ENCODE peak calls at places on chromosomes 5 and 9, in eight cellular contexts. C is body of pancreas, H is left lung, I is lower lobe of right lung, W is A673, G is A549, K is heart right ventricle, M is cardiac muscle cell. U is an unnamed sample.

GRCh38 chr5:62068554-62068953 is 237.5 kb upstream of the KIF2A start:
- DNase-seq in C (no peak), H (no peak), I (no peak), W (no peak), G (no peak), K (no peak), M (no peak), U (no peak)

GRCh38 chr5:66511491-66511890 is 84.7 kb upstream of the MAST4 start:
- DNase-seq in C (no peak), H (no peak), I (no peak), W (no peak), G (peak; percentile 2), K (no peak), M (no peak), U (no peak)

GRCh38 chr9:117153021-117153420 is 261.8 kb downstream of the ASTN2 start:
- DNase-seq in C (no peak), H (no peak), I (no peak), W (no peak), G (no peak), K (no peak), M (no peak), U (no peak)

GRCh38 chr5:149376104-149376503 is 3.0 kb downstream of the IL17B start:
- DNase-seq in C (no peak), H (no peak), I (no peak), W (no peak), G (no peak), K (no peak), M (no peak), U (no peak)

GRCh38 chr9:22214497-22215031 is 205.5 kb upstream of the CDKN2B start:
- DNase-seq in C (no peak), H (no peak), I (no peak), W (no peak), G (no peak), K (no peak), M (no peak), U (no peak)

GRCh38 chr5:9350301-9350797 is 195.5 kb downstream of the SEMA5A start:
- DNase-seq in C (no peak), H (no peak), I (no peak), W (no peak), G (no peak), K (no peak), M (no peak), U (no peak)

GRCh38 chr9:116144555-116144954 is 9.0 kb upstream of the PAPPA start:
- DNase-seq in C (no peak), H (no peak), I (no peak), W (peak; percentile 80), G (peak; percentile 9), K (no peak), M (no peak), U (no peak)

GRCh38 chr5:68644971-68645370 is 429.4 kb downstream of the PIK3R1 start:
- DNase-seq in C (no peak), H (no peak), I (no peak), W (no peak), G (no peak), K (no peak), M (no peak), U (no peak)

GRCh38 chr5:52844885-52845284 is 57.2 kb downstream of the ITGA1 start:
- DNase-seq in C (no peak), H (no peak), I (no peak), W (peak; percentile 87), G (no peak), K (no peak), M (no peak), U (no peak)

GRCh38 chr9:124126571-124127289 is 115.2 kb downstream of the LHX2 start:
- DNase-seq in C (peak; percentile 78), H (peak; percentile 91), I (peak; percentile 80), W (peak; percentile 74), G (peak; percentile 75), K (peak; percentile 75), M (peak; percentile 79), U (peak; percentile 84)

GRCh38 chr9:137278061-137278912 is 761 bp downstream of the TOR4A start:
- DNase-seq in C (no peak), H (peak; percentile 90), I (peak; percentile 69), W (no peak), G (no peak), K (peak; percentile 62), M (no peak), U (peak; percentile 80)

GRCh38 chr5:143016777-143017374 is 246.7 kb downstream of the ARHGAP26 start:
- DNase-seq in C (no peak), H (no peak), I (no peak), W (peak; percentile 68), G (peak; percentile 54), K (no peak), M (peak; percentile 57), U (no peak)

GRCh38 chr5:154214236-154215106 is 23.9 kb downstream of the GALNT10 start:
- DNase-seq in C (no peak), H (no peak), I (no peak), W (no peak), G (peak; percentile 32), K (no peak), M (no peak), U (no peak)

GRCh38 chr5:122384612-122385180 is 72.7 kb downstream of the SNCAIP start:
- DNase-seq in C (no peak), H (no peak), I (no peak), W (no peak), G (no peak), K (no peak), M (no peak), U (no peak)

GRCh38 chr5:177389368-177390169 is 5.3 kb downstream of the SLC34A1 start:
- DNase-seq in C (no peak), H (no peak), I (no peak), W (no peak), G (no peak), K (no peak), M (no peak), U (no peak)

GRCh38 chr5:65672787-65673186 is 48.0 kb downstream of the SHLD3 start:
- DNase-seq in C (no peak), H (no peak), I (no peak), W (no peak), G (no peak), K (no peak), M (no peak), U (no peak)

GRCh38 chr5:95818181-95819147 is 4.1 kb downstream of the GLRX start:
- DNase-seq in C (no peak), H (no peak), I (peak; percentile 68), W (no peak), G (no peak), K (no peak), M (no peak), U (no peak)

GRCh38 chr5:14161825-14162556 is 18.8 kb downstream of the TRIO start:
- DNase-seq in C (no peak), H (no peak), I (no peak), W (peak; percentile 66), G (no peak), K (no peak), M (no peak), U (no peak)

GRCh38 chr5:13339022-13339421 is 605.5 kb downstream of the DNAH5 start:
- DNase-seq in C (no peak), H (no peak), I (no peak), W (no peak), G (no peak), K (no peak), M (no peak), U (no peak)

GRCh38 chr5:1546556-1546955 is 22.8 kb upstream of the LPCAT1 start:
- DNase-seq in C (no peak), H (no peak), I (peak; percentile 55), W (no peak), G (no peak), K (no peak), M (no peak), U (peak; percentile 68)

GRCh38 chr5:84372066-84372700 is 12.5 kb downstream of the EDIL3 start:
- DNase-seq in C (no peak), H (no peak), I (no peak), W (no peak), G (no peak), K (no peak), M (no peak), U (no peak)

GRCh38 chr9:121788686-121789366 is 137.4 kb downstream of the DAB2IP start:
- DNase-seq in C (no peak), H (no peak), I (no peak), W (no peak), G (no peak), K (no peak), M (no peak), U (no peak)

GRCh38 chr9:84856181-84856632 is 186.7 kb downstream of the NTRK2 start:
- DNase-seq in C (no peak), H (no peak), I (no peak), W (peak; percentile 18), G (no peak), K (no peak), M (no peak), U (no peak)

GRCh38 chr9:135138078-135138855 is 50.8 kb downstream of the OLFM1 start:
- DNase-seq in C (no peak), H (no peak), I (no peak), W (no peak), G (no peak), K (no peak), M (no peak), U (peak; percentile 54)

DNA sequence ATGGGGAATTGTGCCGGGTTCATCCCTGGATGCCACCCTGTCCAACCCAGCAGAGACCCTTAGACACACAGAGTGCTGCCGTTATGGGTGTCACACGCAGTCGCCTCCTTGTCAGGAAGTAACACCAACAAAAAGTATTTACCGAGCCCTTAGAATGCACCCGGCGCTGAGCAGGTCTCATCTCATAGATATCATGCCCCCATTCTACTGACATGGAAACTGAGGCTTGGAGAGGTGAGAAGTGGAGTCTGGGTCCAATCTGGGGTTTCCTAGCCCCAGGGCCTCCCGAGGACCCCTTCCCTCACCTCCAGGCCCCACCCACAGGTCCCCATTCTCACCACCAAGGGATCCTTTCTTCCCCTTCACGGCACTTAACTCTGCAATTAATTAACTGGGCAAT is 36.8 kb upstream of the BARHL1 start:
- DNase-seq in C (no peak), H (no peak), I (no peak), W (no peak), G (no peak), K (no peak), M (no peak), U (no peak)
- H3K4me3 ChIP-seq in C (no peak overlapping the region), H (no peak overlapping the region), I (no peak overlapping the region), W (no peak overlapping the region), G (no peak overlapping the region), K (no peak overlapping the region), M (no peak overlapping the region), U (no peak overlapping the region)

GRCh38 chr5:150782850-150783249 is 4.3 kb downstream of the SMIM3 start:
- DNase-seq in C (no peak), H (no peak), I (no peak), W (no peak), G (no peak), K (no peak), M (no peak), U (no peak)
- H3K4me1 ChIP-seq in C (peaks cover 63% of the 10 kb centered on the region), H (peaks cover 30% of the 10 kb centered on the region), I (peaks cover 64% of the 10 kb centered on the region), W (peaks cover 66% of the 10 kb centered on the region), G (peaks cover 8% of the 10 kb centered on the region), K (peaks cover 73% of the 10 kb centered on the region), M (peaks cover 3% of the 10 kb centered on the region), U (peaks cover 77% of the 10 kb centered on the region)

GRCh38 chr5:86442036-86442435 is 175.7 kb upstream of the COX7C start:
- DNase-seq in C (no peak), H (no peak), I (no peak), W (no peak), G (no peak), K (no peak), M (no peak), U (no peak)

GRCh38 chr5:86447362-86447761 is 170.4 kb upstream of the COX7C start:
- DNase-seq in C (no peak), H (no peak), I (no peak), W (no peak), G (no peak), K (no peak), M (no peak), U (no peak)
- TF ChIP-seq CTCF in C (no peak), H (no peak), I (no peak), W (no peak), G (no peak), K (no peak), M (no peak), U (no peak)

GRCh38 chr5:173283318-173284288 is 44.6 kb downstream of the STC2 start:
- DNase-seq in C (peak; percentile 79), H (peak; percentile 89), I (peak; percentile 85), W (peak; percentile 80), G (peak; percentile 82), K (peak; percentile 84), M (peak; percentile 95), U (peak; percentile 89)
- H3K4me3 ChIP-seq in C (no peak overlapping the region), H (no peak overlapping the region), I (peak overlapping the region; percentile 30), W (peak overlapping the region; percentile 17), G (peak overlapping the region; percentile 34), K (peak overlapping the region; percentile 9), M (peak overlapping the region; percentile 33), U (no peak overlapping the region)